ENCODE peak calls at places on chromosomes 1 and 21, in six cellular contexts. P is Daoy, D is HAP-1, Q is HT-29, X is LoVo, O is KBM-7. E is an unnamed sample.

GRCh38 chr1:52037402-52037814 is 3.8 kb upstream of the KTI12 start:
- DNase-seq in P (no peak), D (no peak), Q (no peak), X (no peak), O (no peak), E (no peak)

GRCh38 chr1:67191668-67192520 is 25.6 kb downstream of the IL23R start:
- DNase-seq in P (no peak), D (no peak), Q (no peak), X (no peak), O (peak; percentile 61), E (no peak)

GRCh38 chr1:6260961-6261614 is at the start of gene GPR153:
- DNase-seq in P (peak; percentile 74), D (no peak), Q (no peak), X (peak; percentile 47), O (no peak), E (peak; percentile 86)

GRCh38 chr1:47527653-47528272 is 89.9 kb downstream of the FOXD2 start:
- DNase-seq in P (no peak), D (no peak), Q (peak; percentile 71), X (peak; percentile 23), O (peak; percentile 60), E (no peak)

GRCh38 chr1:3460653-3461237 is 6.3 kb downstream of the ARHGEF16 start:
- DNase-seq in P (no peak), D (no peak), Q (peak; percentile 34), X (no peak), O (no peak), E (no peak)

GRCh38 chr1:197917813-197918646 is 858 bp downstream of the LHX9 start:
- DNase-seq in P (peak; percentile 34), D (peak; percentile 33), Q (no peak), X (no peak), O (peak; percentile 62), E (peak; percentile 87)

GRCh38 chr21:31993826-31994791 is 121.3 kb downstream of the HUNK start:
- DNase-seq in P (no peak), D (no peak), Q (no peak), X (no peak), O (no peak), E (no peak)

GRCh38 chr1:36922071-36922470 is 112.2 kb downstream of the GRIK3 start:
- DNase-seq in P (no peak), D (no peak), Q (no peak), X (no peak), O (no peak), E (no peak)

GRCh38 chr1:30728832-30729638 is 5.7 kb upstream of the MATN1 start:
- DNase-seq in P (no peak), D (no peak), Q (no peak), X (no peak), O (no peak), E (no peak)

GRCh38 chr1:169105434-169106094 is 926 bp upstream of the ATP1B1 start:
- DNase-seq in P (peak; percentile 76), D (peak; percentile 50), Q (peak; percentile 94), X (peak; percentile 81), O (peak; percentile 70), E (peak; percentile 88)

GRCh38 chr1:84096121-84096635 is 47.9 kb upstream of the PRKACB start:
- DNase-seq in P (no peak), D (no peak), Q (no peak), X (no peak), O (no peak), E (no peak)

GRCh38 chr1:222540598-222540995 is 7.3 kb downstream of the HHIPL2 start:
- DNase-seq in P (no peak), D (no peak), Q (no peak), X (no peak), O (no peak), E (no peak)

GRCh38 chr21:46065993-46066842 is 31.7 kb upstream of the COL6A2 start:
- DNase-seq in P (no peak), D (no peak), Q (no peak), X (no peak), O (no peak), E (no peak)

GRCh38 chr1:228413241-228414010 is 3.2 kb downstream of the TRIM17 start:
- DNase-seq in P (no peak), D (no peak), Q (no peak), X (no peak), O (no peak), E (no peak)

GRCh38 chr1:11700655-11701467 is 9.4 kb downstream of the DRAXIN start:
- DNase-seq in P (no peak), D (no peak), Q (no peak), X (no peak), O (no peak), E (peak; percentile 82)

GRCh38 chr1:101728029-101728428 is 268.7 kb downstream of the OLFM3 start:
- DNase-seq in P (no peak), D (no peak), Q (no peak), X (no peak), O (no peak), E (no peak)

GRCh38 chr1:167936930-167937708 is at the start of gene MPC2:
- DNase-seq in P (peak; percentile 74), D (peak; percentile 86), Q (peak; percentile 75), X (peak; percentile 52), O (peak; percentile 82), E (peak; percentile 77)

GRCh38 chr1:75125161-75125681 is 9.0 kb upstream of the LHX8 start:
- DNase-seq in P (no peak), D (no peak), Q (no peak), X (no peak), O (no peak), E (peak; percentile 57)

GRCh38 chr1:7333094-7333493 is 438.0 kb upstream of the VAMP3 start:
- DNase-seq in P (no peak), D (no peak), Q (no peak), X (no peak), O (no peak), E (no peak)

GRCh38 chr1:168786476-168787330 is 57.7 kb upstream of the DPT start:
- DNase-seq in P (no peak), D (peak; percentile 6), Q (no peak), X (no peak), O (no peak), E (no peak)

GRCh38 chr1:30283199-30283962 is 440.0 kb downstream of the MATN1 start:
- DNase-seq in P (no peak), D (no peak), Q (no peak), X (no peak), O (no peak), E (no peak)

E was measured in retina.